ENCODE peak calls at places on chromosomes 13 and 19, in ten cellular contexts. V is fibroblast of lung; N is neuronal stem cell; Z is AG04450; O is aorta; B is CD8-positive, alpha-beta memory T cell; S is lower leg skin; E is lung; U is body of pancreas; L is GM23338. K is an unnamed sample.
A peak's percentile ranks its signal among the peaks of the same experiment; 100 is the strongest.

GRCh38 chr13:100630564-100630963 is 42.0 kb upstream of the GGACT start:
- DNase-seq in V (no peak), N (peak; percentile 52), Z (no peak), O (no peak), B (no peak), S (no peak), E (no peak), U (no peak), L (peak; percentile 44), K (no peak)

GRCh38 chr13:106133025-106133424 is 402.4 kb downstream of the EFNB2 start:
- DNase-seq in V (peak; percentile 75), N (no peak), Z (peak; percentile 23), O (no peak), B (no peak), S (no peak), E (no peak), U (no peak), L (no peak), K (peak; percentile 74)

GRCh38 chr19:47691782-47692181 is 21.4 kb upstream of the EHD2 start:
- DNase-seq in V (no peak), N (no peak), Z (no peak), O (no peak), B (no peak), S (no peak), E (no peak), U (no peak), L (no peak), K (no peak)

GRCh38 chr19:15265214-15265613 is 33.0 kb upstream of the EPHX3 start:
- DNase-seq in V (no peak), N (no peak), Z (no peak), O (no peak), B (no peak), S (no peak), E (no peak), U (no peak), L (no peak), K (no peak)

GRCh38 chr19:45469132-45469834 is 1.5 kb downstream of the FOSB start:
- DNase-seq in V (peak; percentile 94), N (peak; percentile 95), Z (peak; percentile 84), O (peak; percentile 95), B (peak; percentile 98), S (peak; percentile 93), E (peak; percentile 93), U (peak; percentile 95), L (peak; percentile 96), K (peak; percentile 91)

GRCh38 chr19:1239796-1240737 is 1.5 kb upstream of the ATP5F1D start:
- DNase-seq in V (peak; percentile 91), N (peak; percentile 94), Z (peak; percentile 68), O (peak; percentile 91), B (peak; percentile 96), S (peak; percentile 69), E (peak; percentile 75), U (peak; percentile 88), L (peak; percentile 94), K (peak; percentile 90)

GRCh38 chr13:73341748-73342147 is 282.9 kb downstream of the KLF5 start:
- DNase-seq in V (no peak), N (no peak), Z (no peak), O (no peak), B (no peak), S (no peak), E (no peak), U (no peak), L (peak; percentile 41), K (peak; percentile 68)

GRCh38 chr19:11452814-11453335 is 17.4 kb downstream of the PRKCSH start:
- DNase-seq in V (no peak), N (no peak), Z (no peak), O (no peak), B (no peak), S (no peak), E (no peak), U (no peak), L (no peak), K (no peak)

GRCh38 chr13:43005460-43006236 is 13.6 kb upstream of the EPSTI1 start:
- DNase-seq in V (peak; percentile 14), N (no peak), Z (no peak), O (no peak), B (no peak), S (no peak), E (no peak), U (no peak), L (peak; percentile 28), K (peak; percentile 28)

GRCh38 chr13:79907527-79907926 is 426.6 kb downstream of the NDFIP2 start:
- DNase-seq in V (no peak), N (no peak), Z (no peak), O (no peak), B (no peak), S (no peak), E (no peak), U (no peak), L (no peak), K (no peak)
- H3K4me3 ChIP-seq in V (no peak overlapping the region), N (no peak overlapping the region), Z (no peak overlapping the region), O (no peak overlapping the region), B (no peak overlapping the region), S (no peak overlapping the region), E (no peak overlapping the region), U (no peak overlapping the region), L (no peak overlapping the region), K (no peak overlapping the region)

GRCh38 chr19:55493650-55494171 is 5.5 kb downstream of the SSC5D start:
- DNase-seq in V (no peak), N (no peak), Z (no peak), O (peak; percentile 57), B (no peak), S (no peak), E (no peak), U (no peak), L (no peak), K (peak; percentile 79)
- H3K4me3 ChIP-seq in V (peak overlapping the region; percentile 55), N (no peak overlapping the region), Z (peak overlapping the region; percentile 45), O (no peak overlapping the region), B (no peak overlapping the region), S (no peak overlapping the region), E (no peak overlapping the region), U (no peak overlapping the region), L (no peak overlapping the region), K (peak overlapping the region; percentile 52)

GRCh38 chr13:50126378-50127016 is 111.3 kb downstream of the KCNRG start:
- DNase-seq in V (peak; percentile 71), N (peak; percentile 32), Z (no peak), O (no peak), B (no peak), S (no peak), E (no peak), U (no peak), L (peak; percentile 50), K (peak; percentile 41)

GRCh38 chr13:50125556-50126377 is 110.5 kb downstream of the KCNRG start:
- DNase-seq in V (peak; percentile 95), N (peak; percentile 75), Z (peak; percentile 66), O (peak; percentile 96), B (peak; percentile 79), S (peak; percentile 95), E (peak; percentile 92), U (peak; percentile 97), L (peak; percentile 91), K (peak; percentile 83)

GRCh38 chr13:50128406-50129048 is 113.3 kb downstream of the KCNRG start:
- DNase-seq in V (no peak), N (peak; percentile 31), Z (no peak), O (no peak), B (no peak), S (no peak), E (no peak), U (no peak), L (peak; percentile 59), K (no peak)

GRCh38 chr13:50127726-50128291 is 112.6 kb downstream of the KCNRG start:
- DNase-seq in V (no peak), N (peak; percentile 60), Z (no peak), O (peak; percentile 48), B (no peak), S (no peak), E (no peak), U (no peak), L (peak; percentile 77), K (no peak)

GRCh38 chr13:50127017-50127725 is 111.9 kb downstream of the KCNRG start:
- DNase-seq in V (peak; percentile 69), N (peak; percentile 45), Z (no peak), O (peak; percentile 79), B (peak; percentile 50), S (peak; percentile 45), E (no peak), U (peak; percentile 26), L (peak; percentile 63), K (peak; percentile 43)
- H3K4me3 ChIP-seq in V (peak overlapping the region; percentile 33), N (peak overlapping the region; percentile 86), Z (peak overlapping the region; percentile 48), O (no peak overlapping the region), B (peak overlapping the region; percentile 96), S (peak overlapping the region; percentile 9), E (peak overlapping the region; percentile 27), U (no peak overlapping the region), L (peak overlapping the region; percentile 89), K (peak overlapping the region; percentile 24)

DNA sequence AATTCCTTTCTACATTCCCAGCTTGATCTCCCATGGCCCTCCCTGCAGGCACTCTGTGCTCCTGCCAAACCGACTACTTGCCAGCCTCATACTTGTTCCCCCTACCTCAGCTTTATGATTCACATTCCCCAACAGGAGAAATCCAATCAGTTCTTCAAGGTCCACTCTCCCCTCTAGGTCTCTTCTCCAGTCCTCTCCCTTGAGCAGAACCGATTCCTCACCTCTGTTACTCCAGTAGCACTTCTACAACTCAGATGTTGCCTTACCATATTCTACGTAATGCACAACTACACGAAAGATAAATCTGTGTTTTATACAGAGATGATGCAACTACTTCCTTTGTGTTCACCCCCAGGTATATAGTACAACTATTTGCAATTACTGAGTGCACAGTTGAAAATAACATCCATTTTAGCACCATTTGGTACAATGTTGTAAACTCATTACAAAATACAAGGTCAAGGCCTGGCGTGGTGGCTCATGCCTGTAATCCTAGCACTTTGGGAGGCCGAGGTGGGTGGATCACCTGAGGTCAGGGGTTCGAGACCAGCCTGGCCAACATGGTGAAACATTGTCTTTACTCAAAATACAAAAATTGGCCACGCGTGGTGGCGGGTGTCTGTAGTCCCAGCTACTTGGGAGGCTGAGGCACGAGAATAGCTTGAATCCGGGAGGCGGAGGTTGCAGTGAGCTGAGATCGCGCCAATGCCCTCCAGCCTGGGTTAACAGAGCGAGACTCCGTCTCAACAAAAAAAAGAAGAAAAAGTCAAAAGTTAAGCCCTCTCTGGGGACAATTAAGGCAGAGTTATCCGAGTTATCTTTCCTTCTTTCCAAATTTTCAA is 2.9 kb upstream of the WBP4 start:
- DNase-seq in V (no peak), N (no peak), Z (no peak), O (no peak), B (no peak), S (no peak), E (no peak), U (peak; percentile 42), L (no peak), K (no peak)
- H3K4me3 ChIP-seq in V (peak overlapping the region; percentile 84), N (peak overlapping the region; percentile 82), Z (peak overlapping the region; percentile 91), O (peak overlapping the region; percentile 97), B (no peak overlapping the region), S (peak overlapping the region; percentile 76), E (no peak overlapping the region), U (no peak overlapping the region), L (peak overlapping the region; percentile 83), K (peak overlapping the region; percentile 88)